ENCODE peak calls at places on chromosomes 13 and 19, in eight cellular contexts. O is pancreas, N is AG04449, I is WTC11, R is adrenal gland, D is dorsolateral prefrontal cortex, G is left ventricle myocardium inferior, Y is IMR-90. C is an unnamed sample.

GRCh38 chr13:50685491-50685890 is 158.0 kb downstream of the DLEU7 start:
- DNase-seq in Y (no peak), I (no peak), O (peak; percentile 61), D (peak; percentile 91), R (peak; percentile 62), N (no peak), G (peak; percentile 87), C (no peak)

GRCh38 chr19:21094347-21095025 is 12.5 kb downstream of the ZNF714 start:
- DNase-seq in O (no peak), R (no peak), N (no peak), D (no peak), Y (no peak), G (no peak), I (no peak), C (no peak)

GRCh38 chr13:28022848-28023518 is 34.5 kb upstream of the URAD start:
- DNase-seq in G (no peak), I (peak; percentile 21), D (no peak), Y (peak; percentile 46), R (no peak), O (no peak), N (no peak), C (no peak)

GRCh38 chr13:33862006-33862405 is 44.1 kb downstream of the RFC3 start:
- DNase-seq in I (no peak), G (no peak), Y (no peak), O (no peak), R (no peak), N (no peak), D (no peak), C (no peak)

GRCh38 chr19:16001481-16002312 is 52.9 kb downstream of the OR10H4 start:
- DNase-seq in Y (peak; percentile 77), G (no peak), D (no peak), I (no peak), R (no peak), O (no peak), N (peak; percentile 50), C (no peak)

GRCh38 chr13:90686438-90686837 is 661.0 kb upstream of the MIR17HG start:
- DNase-seq in N (no peak), G (no peak), R (no peak), O (no peak), Y (peak; percentile 65), I (no peak), D (no peak), C (no peak)

GRCh38 chr13:27450921-27451461 is 627 bp upstream of the MTIF3 start:
- DNase-seq in D (peak; percentile 13), Y (peak; percentile 47), I (peak; percentile 58), O (peak; percentile 78), R (peak; percentile 50), N (no peak), G (peak; percentile 42), C (peak; percentile 42)

GRCh38 chr13:29679357-29680050 is 84.0 kb upstream of the SLC7A1 start:
- DNase-seq in I (no peak), D (no peak), Y (no peak), G (peak; percentile 52), R (peak; percentile 52), O (no peak), N (no peak), C (no peak)

GRCh38 chr13:113650275-113650674 is 7.7 kb downstream of the ATP4B start:
- DNase-seq in I (peak; percentile 10), N (no peak), D (no peak), R (no peak), Y (no peak), G (peak; percentile 3), O (peak; percentile 35), C (no peak)

GRCh38 chr13:21347753-21348318 is 111.3 kb downstream of the ZDHHC20 start:
- DNase-seq in N (no peak), D (no peak), R (no peak), Y (no peak), I (peak; percentile 36), O (no peak), G (no peak), C (no peak)

GRCh38 chr13:113923376-113924063 is 50.4 kb downstream of the C13orf46 start:
- DNase-seq in O (peak; percentile 19), G (no peak), I (peak; percentile 2), N (no peak), Y (no peak), R (peak; percentile 5), D (no peak), C (peak; percentile 2)

GRCh38 chr13:23506821-23507210 is 63.4 kb upstream of the TNFRSF19 start:
- DNase-seq in I (no peak), D (no peak), G (no peak), R (no peak), N (peak; percentile 76), O (no peak), Y (peak; percentile 98), C (no peak)

GRCh38 chr13:31431722-31432137 is 232.0 kb downstream of the B3GLCT start:
- DNase-seq in R (peak; percentile 65), N (no peak), D (peak; percentile 61), Y (peak; percentile 28), G (peak; percentile 40), O (peak; percentile 68), I (peak; percentile 79), C (peak; percentile 47)

GRCh38 chr19:14347999-14348889 is 33.0 kb upstream of the ADGRE5 start:
- DNase-seq in Y (no peak), I (peak; percentile 80), D (peak; percentile 23), R (peak; percentile 56), N (no peak), G (peak; percentile 62), O (peak; percentile 88), C (peak; percentile 76)

GRCh38 chr13:27007166-27007565 is 164.4 kb downstream of the USP12 start:
- DNase-seq in O (peak; percentile 48), D (peak; percentile 31), G (no peak), N (no peak), R (no peak), Y (no peak), I (no peak), C (no peak)

GRCh38 chr13:40422588-40423235 is 243.7 kb downstream of the FOXO1 start:
- DNase-seq in O (no peak), N (no peak), G (no peak), D (no peak), I (no peak), R (no peak), Y (no peak), C (no peak)

GRCh38 chr13:103299079-103299478 is 232.9 kb upstream of the SLC10A2 start:
- DNase-seq in G (no peak), D (no peak), I (peak; percentile 78), R (no peak), Y (no peak), N (no peak), O (no peak), C (no peak)

GRCh38 chr13:48778551-48779088 is 124.9 kb downstream of the CYSLTR2 start:
- DNase-seq in N (no peak), D (no peak), G (no peak), O (no peak), Y (no peak), R (no peak), I (no peak), C (no peak)

GRCh38 chr13:61187471-61187870 is 228.2 kb downstream of the PCDH20 start:
- DNase-seq in D (no peak), G (no peak), R (no peak), O (no peak), Y (no peak), N (no peak), I (no peak), C (no peak)

GRCh38 chr13:33363328-33363727 is 77.8 kb upstream of the STARD13 start:
- DNase-seq in Y (no peak), R (no peak), O (no peak), N (no peak), D (no peak), I (no peak), G (no peak), C (no peak)

GRCh38 chr19:50496189-50497029 is 14.6 kb downstream of the JOSD2 start:
- DNase-seq in Y (no peak), D (peak; percentile 96), O (peak; percentile 64), R (no peak), I (peak; percentile 47), G (peak; percentile 74), N (no peak), C (no peak)

GRCh38 chr19:3474015-3474414 is 6.3 kb downstream of the SMIM24 start:
- DNase-seq in N (no peak), O (peak; percentile 49), D (no peak), R (no peak), Y (no peak), G (no peak), I (no peak), C (no peak)

GRCh38 chr13:32246468-32246867 is 68.7 kb downstream of the ZAR1L start:
- DNase-seq in G (peak; percentile 40), R (peak; percentile 62), D (peak; percentile 40), O (no peak), N (no peak), Y (peak; percentile 76), I (peak; percentile 81), C (no peak)

DNA sequence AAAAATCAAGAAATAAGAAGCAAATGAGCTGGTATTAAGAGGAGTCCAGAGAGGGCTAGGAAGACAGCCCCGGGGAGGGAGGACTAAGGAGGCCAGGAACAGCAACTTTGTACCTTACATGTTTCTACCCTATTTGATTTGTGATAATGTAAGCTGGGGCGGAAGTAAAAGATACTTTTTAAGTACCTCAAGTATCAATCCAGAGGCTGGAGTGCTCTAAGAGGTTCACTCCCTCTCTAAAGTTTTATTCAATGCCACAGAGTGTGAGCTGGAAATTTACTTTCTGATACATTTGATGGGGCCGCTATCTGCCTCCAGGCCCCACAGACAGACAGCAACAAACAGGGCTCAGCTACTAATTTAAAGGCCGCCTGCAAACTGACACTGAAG is 11.4 kb downstream of the MLLT1 start:
- DNase-seq in D (no peak), I (no peak), N (no peak), O (no peak), R (no peak), G (no peak), Y (no peak), C (no peak)
- TF ChIP-seq CTCF in D (no peak), I (no peak), N (no peak), O (no peak), R (no peak), G (no peak), Y (no peak), C (no peak)

DNA sequence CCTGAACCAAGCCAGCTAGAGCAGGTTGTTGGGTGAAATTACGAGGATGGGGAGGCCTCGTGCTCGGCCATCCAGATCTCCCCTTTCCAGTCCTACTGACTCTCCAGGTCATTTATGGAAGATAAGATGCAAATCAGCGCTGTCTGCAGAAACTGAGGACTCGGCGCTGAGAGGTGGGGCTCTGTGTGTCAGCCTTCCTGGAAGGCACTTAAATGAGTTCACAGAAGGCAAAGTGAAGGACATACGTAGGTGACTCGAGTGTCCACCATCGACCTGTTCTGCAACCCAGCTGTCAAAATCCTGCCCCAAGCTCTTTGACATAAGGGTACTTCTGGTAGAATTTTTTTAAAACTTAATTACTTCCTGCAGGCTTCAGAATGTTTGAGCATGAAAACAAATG is 86.4 kb downstream of the RAB20 start:
- DNase-seq in O (no peak), D (no peak), I (no peak), N (no peak), R (no peak), G (no peak), Y (no peak), C (no peak)
- TF ChIP-seq CTCF in O (no peak), D (no peak), I (no peak), N (no peak), R (no peak), G (no peak), Y (no peak), C (no peak)

GRCh38 chr19:8363803-8364771 is at the start of gene ANGPTL4:
- DNase-seq in D (no peak), G (peak; percentile 77), Y (peak; percentile 55), N (no peak), R (peak; percentile 77), I (peak; percentile 68), O (peak; percentile 77), C (no peak)
- TF ChIP-seq CTCF in D (no peak), G (peak; percentile 48), Y (peak; percentile 12), N (peak; percentile 23), R (peak; percentile 30), I (no peak), O (no peak), C (no peak)

GRCh38 chr19:10915511-10916091 is 12.8 kb downstream of the YIPF2 start:
- DNase-seq in R (peak; percentile 76), G (no peak), Y (peak; percentile 86), O (no peak), N (peak; percentile 23), D (no peak), I (no peak), C (no peak)
- TF ChIP-seq CTCF in R (no peak), G (no peak), Y (peak; percentile 30), O (no peak), N (peak; percentile 44), D (no peak), I (no peak), C (no peak)